ENCODE peak calls at places on chromosomes 3 and 15, in nine cellular contexts. J is BJ; T is stimulated activated CD8-positive, alpha-beta memory T cell treated with anti-CD3 and anti-CD28 coated beads, Interleukin-12 subunit alpha, Interleukin-12 subunit beta, amount 100 ng/mL, for 4 hours; D is stimulated activated naive B cell treated with anti-CD40 and anti-IgM and Interleukin-4, amounts not matched to agents 10 μg/mL and 1 μg/mL and 100 μg/mL, for 72 hours; X is activated CD4-positive, alpha-beta T cell treated with anti-CD3 and anti-CD28 coated beads for 4 hours; N is fibroblast of lung; I is Caki2; G is NCI-H446; H is RWPE2. L is an unnamed sample.

GRCh38 chr15:31352911-31353811 is 26.5 kb downstream of the KLF13 start:
- DNase-seq in J (peak), T (no peak), D (peak), X (peak), N (peak), I (no peak), G (peak), H (no peak), L (peak)

GRCh38 chr15:83379574-83379973 is 67.6 kb upstream of the SH3GL3 start:
- DNase-seq in J (no peak), T (no peak), D (no peak), X (no peak), N (no peak), I (peak), G (no peak), H (peak), L (no peak)

GRCh38 chr3:58237940-58238681 is 519 bp downstream of the ABHD6 start:
- DNase-seq in J (no peak), T (peak), D (no peak), X (peak), N (peak), I (no peak), G (no peak), H (peak), L (no peak)

GRCh38 chr3:152477422-152477821 is 208.7 kb downstream of the MBNL1 start:
- DNase-seq in J (no peak), T (no peak), D (no peak), X (no peak), N (no peak), I (no peak), G (no peak), H (no peak), L (no peak)

GRCh38 chr3:104437891-104438290 is 928.8 kb upstream of the ALCAM start:
- DNase-seq in J (no peak), T (no peak), D (no peak), X (no peak), N (peak), I (no peak), G (peak), H (no peak), L (no peak)

GRCh38 chr3:162391301-162391700 is 894.7 kb downstream of the OTOL1 start:
- DNase-seq in J (peak), T (no peak), D (no peak), X (no peak), N (peak), I (no peak), G (no peak), H (no peak), L (no peak)

GRCh38 chr3:107868449-107868848 is 222.4 kb downstream of the CD47 start:
- DNase-seq in J (no peak), T (no peak), D (no peak), X (no peak), N (no peak), I (peak), G (no peak), H (no peak), L (no peak)

GRCh38 chr3:131349946-131350347 is 31.6 kb upstream of the NUDT16 start:
- DNase-seq in J (peak), T (no peak), D (no peak), X (no peak), N (peak), I (peak), G (no peak), H (no peak), L (no peak)

GRCh38 chr3:124858275-124858674 is 28.9 kb downstream of the ITGB5 start:
- DNase-seq in J (no peak), T (no peak), D (no peak), X (no peak), N (peak), I (no peak), G (no peak), H (no peak), L (no peak)

GRCh38 chr3:4395448-4395847 is 71.6 kb downstream of the SUMF1 start:
- DNase-seq in J (no peak), T (no peak), D (no peak), X (no peak), N (no peak), I (no peak), G (no peak), H (no peak), L (no peak)

GRCh38 chr15:76339302-76340197 is 3.0 kb downstream of the ISL2 start:
- DNase-seq in J (no peak), T (no peak), D (no peak), X (no peak), N (peak), I (no peak), G (no peak), H (no peak), L (no peak)

GRCh38 chr15:40250304-40250656 is 11.4 kb downstream of the PAK6 start:
- DNase-seq in J (no peak), T (no peak), D (no peak), X (no peak), N (no peak), I (no peak), G (no peak), H (no peak), L (no peak)

GRCh38 chr3:75886971-75887526 is 101.7 kb upstream of the ZNF717 start:
- DNase-seq in J (no peak), T (no peak), D (no peak), X (no peak), N (no peak), I (peak), G (no peak), H (no peak), L (no peak)

GRCh38 chr3:108175352-108175751 is 46.9 kb downstream of the IFT57 start:
- DNase-seq in J (no peak), T (no peak), D (no peak), X (no peak), N (peak), I (no peak), G (no peak), H (no peak), L (no peak)

GRCh38 chr3:78991656-78992055 is 776.1 kb downstream of the ROBO1 start:
- DNase-seq in J (no peak), T (no peak), D (no peak), X (no peak), N (no peak), I (no peak), G (no peak), H (no peak), L (no peak)

GRCh38 chr15:48577495-48577894 is 68.0 kb downstream of the FBN1 start:
- DNase-seq in J (no peak), T (no peak), D (no peak), X (no peak), N (peak), I (peak), G (peak), H (no peak), L (peak)

GRCh38 chr3:67602816-67603215 is 51.6 kb downstream of the SUCLG2 start:
- DNase-seq in J (no peak), T (no peak), D (no peak), X (no peak), N (no peak), I (no peak), G (no peak), H (no peak), L (no peak)

GRCh38 chr15:95799286-95800187 is 531.0 kb upstream of the NR2F2 start:
- DNase-seq in J (peak), T (no peak), D (no peak), X (no peak), N (peak), I (peak), G (no peak), H (no peak), L (no peak)

GRCh38 chr15:91289324-91289723 is 189.3 kb downstream of the SV2B start:
- DNase-seq in J (no peak), T (no peak), D (no peak), X (no peak), N (no peak), I (no peak), G (peak), H (no peak), L (no peak)

GRCh38 chr3:185976977-185977678 is 39.3 kb upstream of the TRA2B start:
- DNase-seq in J (no peak), T (peak), D (peak), X (peak), N (peak), I (peak), G (peak), H (no peak), L (peak)

GRCh38 chr15:71683401-71684274 is 126.7 kb upstream of the NR2E3 start:
- DNase-seq in J (no peak), T (no peak), D (no peak), X (no peak), N (no peak), I (no peak), G (no peak), H (no peak), L (no peak)

GRCh38 chr3:187101184-187102072 is 37.9 kb downstream of the RPL39L start:
- DNase-seq in J (peak), T (peak), D (peak), X (peak), N (peak), I (peak), G (no peak), H (no peak), L (no peak)

GRCh38 chr15:52733078-52733477 is 53.9 kb upstream of the ATOSA start:
- DNase-seq in J (no peak), T (no peak), D (no peak), X (no peak), N (peak), I (no peak), G (no peak), H (no peak), L (no peak)

GRCh38 chr3:136819784-136820640 is 1.1 kb downstream of the SLC35G2 start:
- DNase-seq in J (no peak), T (peak), D (peak), X (peak), N (peak), I (peak), G (no peak), H (peak), L (no peak)

GRCh38 chr3:171255236-171255806 is 204.9 kb downstream of the TNIK start:
- DNase-seq in J (no peak), T (no peak), D (no peak), X (no peak), N (no peak), I (no peak), G (no peak), H (no peak), L (no peak)

GRCh38 chr15:101070502-101071273 is 151.5 kb downstream of the LRRK1 start:
- DNase-seq in J (peak), T (no peak), D (no peak), X (no peak), N (peak), I (peak), G (no peak), H (peak), L (no peak)

GRCh38 chr3:175150812-175151411 is 291.8 kb downstream of the NAALADL2 start:
- DNase-seq in J (no peak), T (no peak), D (no peak), X (no peak), N (no peak), I (peak), G (peak), H (peak), L (no peak)

GRCh38 chr15:97522362-97522761 is 438.1 kb upstream of the ARRDC4 start:
- DNase-seq in J (no peak), T (no peak), D (no peak), X (no peak), N (no peak), I (no peak), G (no peak), H (no peak), L (no peak)

GRCh38 chr3:31096661-31097060 is 202.2 kb upstream of the GADL1 start:
- DNase-seq in J (no peak), T (no peak), D (no peak), X (no peak), N (no peak), I (no peak), G (no peak), H (no peak), L (no peak)

GRCh38 chr15:49036650-49037545 is 9.3 kb downstream of the SECISBP2L start:
- DNase-seq in J (no peak), T (no peak), D (no peak), X (no peak), N (peak), I (no peak), G (no peak), H (no peak), L (no peak)

GRCh38 chr15:73982251-73982962 is 9.7 kb downstream of the STOML1 start:
- DNase-seq in J (peak), T (no peak), D (no peak), X (peak), N (peak), I (peak), G (peak), H (peak), L (peak)

GRCh38 chr15:61380270-61380669 is 151.2 kb upstream of the RORA start:
- DNase-seq in J (no peak), T (no peak), D (no peak), X (no peak), N (no peak), I (no peak), G (no peak), H (no peak), L (no peak)

GRCh38 chr15:59976480-59976879 is 27.6 kb upstream of the FOXB1 start:
- DNase-seq in J (no peak), T (no peak), D (no peak), X (peak), N (no peak), I (no peak), G (no peak), H (no peak), L (no peak)

GRCh38 chr15:93088200-93088980 is 621 bp downstream of the RGMA start:
- DNase-seq in J (no peak), T (no peak), D (no peak), X (no peak), N (peak), I (peak), G (no peak), H (no peak), L (no peak)

GRCh38 chr3:15948403-15948802 is 150.6 kb upstream of the ANKRD28 start:
- DNase-seq in J (no peak), T (no peak), D (no peak), X (no peak), N (no peak), I (no peak), G (no peak), H (no peak), L (no peak)

GRCh38 chr3:66703501-66703900 is 202.7 kb upstream of the LRIG1 start:
- DNase-seq in J (no peak), T (no peak), D (no peak), X (no peak), N (peak), I (no peak), G (no peak), H (no peak), L (no peak)

GRCh38 chr15:98735895-98736617 is 87.7 kb downstream of the IGF1R start:
- DNase-seq in J (no peak), T (no peak), D (no peak), X (no peak), N (no peak), I (no peak), G (no peak), H (no peak), L (no peak)

GRCh38 chr3:123732447-123732846 is 147.6 kb upstream of the HACD2 start:
- DNase-seq in J (no peak), T (no peak), D (no peak), X (no peak), N (peak), I (peak), G (no peak), H (peak), L (no peak)

GRCh38 chr15:90165659-90166489 is 35.3 kb upstream of the SEMA4B start:
- DNase-seq in J (peak), T (no peak), D (no peak), X (no peak), N (peak), I (peak), G (peak), H (peak), L (no peak)